ENCODE peak calls at places on chromosomes 1 and 21, in six cellular contexts. H is substantia nigra, Q is psoas muscle, G is M059J, C is EH, X is KBM-7. T is an unnamed sample.

GRCh38 chr1:18007391-18008106 is 100.0 kb upstream of the IGSF21 start:
- DNase-seq in X (no peak), H (no peak), C (no peak), Q (no peak), G (no peak), T (no peak)

GRCh38 chr1:160626560-160627342 is 20.1 kb downstream of the SLAMF1 start:
- DNase-seq in Q (no peak), G (no peak), H (no peak), C (no peak), X (peak), T (peak)

GRCh38 chr1:21327566-21328323 is 37.5 kb upstream of the ECE1 start:
- DNase-seq in Q (no peak), X (no peak), H (no peak), G (no peak), C (no peak), T (no peak)

GRCh38 chr1:184965889-184966860 is 8.1 kb downstream of the NIBAN1 start:
- DNase-seq in Q (no peak), G (peak), X (no peak), H (no peak), C (peak), T (no peak)

GRCh38 chr1:46506470-46507219 is 17.0 kb downstream of the DMBX1 start:
- DNase-seq in G (no peak), Q (no peak), C (no peak), H (no peak), X (no peak), T (no peak)

GRCh38 chr1:213979751-213980605 is 7.8 kb upstream of the PROX1 start:
- DNase-seq in X (no peak), H (no peak), Q (no peak), C (no peak), G (no peak), T (no peak)

GRCh38 chr1:60974973-60975372 is 107.4 kb upstream of the NFIA start:
- DNase-seq in H (no peak), C (no peak), Q (no peak), X (no peak), G (no peak), T (no peak)

GRCh38 chr1:232968965-232969364 is 18.6 kb downstream of the NTPCR start:
- DNase-seq in Q (peak), G (peak), C (peak), X (peak), H (peak), T (no peak)

GRCh38 chr21:42969193-42969600 is 5.2 kb upstream of the PKNOX1 start:
- DNase-seq in H (no peak), G (no peak), X (no peak), Q (no peak), C (no peak), T (no peak)

GRCh38 chr1:203325004-203325417 is 19.7 kb downstream of the BTG2 start:
- DNase-seq in C (no peak), H (no peak), X (no peak), Q (no peak), G (peak), T (no peak)

GRCh38 chr21:41653944-41654625 is 112.8 kb downstream of the RIPK4 start:
- DNase-seq in Q (no peak), H (no peak), G (peak), C (peak), X (no peak), T (no peak)

GRCh38 chr1:147496571-147496970 is 44.7 kb upstream of the BCL9 start:
- DNase-seq in Q (peak), H (no peak), X (peak), G (peak), C (peak), T (no peak)

T was measured in GDM1.